ENCODE peak calls at places on chromosome 17, in seven cellular contexts. One of them, this sample, is unnamed.

GRCh38 chr17:2421315-2422147 is 20.7 kb upstream of the MNT start:
- DNase-seq in BJ: no peak
- DNase-seq in HFF-Myc: no peak
- DNase-seq in transverse colon: no peak
- DNase-seq in CD4-positive, alpha-beta T cell: no peak
- DNase-seq in sigmoid colon: no peak
- DNase-seq in RWPE1: no peak
- DNase-seq in this sample: no peak

GRCh38 chr17:491086-492014 is 138.7 kb upstream of the RPH3AL start:
- DNase-seq in transverse colon: peak
- DNase-seq in RWPE1: no peak
- DNase-seq in sigmoid colon: peak
- DNase-seq in CD4-positive, alpha-beta T cell: no peak
- DNase-seq in BJ: no peak
- DNase-seq in HFF-Myc: no peak
- DNase-seq in this sample: peak

GRCh38 chr17:28317965-28318758 is 838 bp upstream of the TMEM97 start:
- DNase-seq in BJ: no peak
- DNase-seq in RWPE1: no peak
- DNase-seq in sigmoid colon: no peak
- DNase-seq in HFF-Myc: no peak
- DNase-seq in CD4-positive, alpha-beta T cell: no peak
- DNase-seq in transverse colon: no peak
- DNase-seq in this sample: no peak

GRCh38 chr17:56203430-56203829 is 50.2 kb downstream of the ANKFN1 start:
- DNase-seq in HFF-Myc: no peak
- DNase-seq in sigmoid colon: no peak
- DNase-seq in RWPE1: peak
- DNase-seq in BJ: no peak
- DNase-seq in CD4-positive, alpha-beta T cell: no peak
- DNase-seq in transverse colon: no peak
- DNase-seq in this sample: no peak

GRCh38 chr17:33291248-33292183 is 1.6 kb downstream of the ASIC2 start:
- DNase-seq in transverse colon: peak
- DNase-seq in CD4-positive, alpha-beta T cell: no peak
- DNase-seq in RWPE1: peak
- DNase-seq in HFF-Myc: no peak
- DNase-seq in BJ: no peak
- DNase-seq in sigmoid colon: no peak
- DNase-seq in this sample: peak

GRCh38 chr17:78484300-78485159 is 92.7 kb downstream of the DNAH17 start:
- DNase-seq in transverse colon: peak
- DNase-seq in sigmoid colon: no peak
- DNase-seq in BJ: no peak
- DNase-seq in RWPE1: peak
- DNase-seq in HFF-Myc: no peak
- DNase-seq in CD4-positive, alpha-beta T cell: peak
- DNase-seq in this sample: peak

GRCh38 chr17:45410144-45411091 is 22.3 kb downstream of the ARHGAP27 start:
- DNase-seq in BJ: no peak
- DNase-seq in sigmoid colon: no peak
- DNase-seq in RWPE1: no peak
- DNase-seq in HFF-Myc: no peak
- DNase-seq in transverse colon: peak
- DNase-seq in CD4-positive, alpha-beta T cell: peak
- DNase-seq in this sample: peak

GRCh38 chr17:83109793-83110645 is 30.6 kb downstream of the METRNL start:
- DNase-seq in sigmoid colon: peak
- DNase-seq in CD4-positive, alpha-beta T cell: no peak
- DNase-seq in BJ: peak
- DNase-seq in RWPE1: peak
- DNase-seq in transverse colon: peak
- DNase-seq in HFF-Myc: peak
- DNase-seq in this sample: no peak

GRCh38 chr17:75980188-75981018 is 1.4 kb downstream of the TEN1 start:
- DNase-seq in CD4-positive, alpha-beta T cell: no peak
- DNase-seq in HFF-Myc: no peak
- DNase-seq in BJ: no peak
- DNase-seq in transverse colon: no peak
- DNase-seq in sigmoid colon: peak
- DNase-seq in RWPE1: no peak
- DNase-seq in this sample: no peak

GRCh38 chr17:17325228-17325627 is 22.1 kb downstream of the NT5M start:
- DNase-seq in HFF-Myc: no peak
- DNase-seq in sigmoid colon: no peak
- DNase-seq in RWPE1: no peak
- DNase-seq in transverse colon: no peak
- DNase-seq in CD4-positive, alpha-beta T cell: no peak
- DNase-seq in BJ: no peak
- DNase-seq in this sample: peak

GRCh38 chr17:74514632-74515035 is 16.6 kb downstream of the CD300LB start:
- DNase-seq in BJ: no peak
- DNase-seq in sigmoid colon: peak
- DNase-seq in transverse colon: no peak
- DNase-seq in CD4-positive, alpha-beta T cell: no peak
- DNase-seq in HFF-Myc: no peak
- DNase-seq in RWPE1: peak
- DNase-seq in this sample: peak

GRCh38 chr17:19762515-19762961 is 14.4 kb upstream of the ALDH3A1 start:
- DNase-seq in RWPE1: peak
- DNase-seq in HFF-Myc: peak
- DNase-seq in CD4-positive, alpha-beta T cell: peak
- DNase-seq in transverse colon: peak
- DNase-seq in BJ: no peak
- DNase-seq in sigmoid colon: peak
- DNase-seq in this sample: peak

GRCh38 chr17:11935734-11936406 is 61.4 kb downstream of the ZNF18 start:
- DNase-seq in BJ: no peak
- DNase-seq in HFF-Myc: no peak
- DNase-seq in transverse colon: peak
- DNase-seq in RWPE1: peak
- DNase-seq in sigmoid colon: no peak
- DNase-seq in CD4-positive, alpha-beta T cell: no peak
- DNase-seq in this sample: no peak

GRCh38 chr17:1645207-1646171 is at the start of gene SCARF1:
- DNase-seq in RWPE1: no peak
- DNase-seq in BJ: no peak
- DNase-seq in HFF-Myc: no peak
- DNase-seq in CD4-positive, alpha-beta T cell: no peak
- DNase-seq in sigmoid colon: peak
- DNase-seq in transverse colon: no peak
- DNase-seq in this sample: no peak

GRCh38 chr17:77266891-77267341 is 126.1 kb downstream of the SEC14L1 start:
- DNase-seq in HFF-Myc: no peak
- DNase-seq in sigmoid colon: no peak
- DNase-seq in RWPE1: no peak
- DNase-seq in transverse colon: no peak
- DNase-seq in BJ: no peak
- DNase-seq in CD4-positive, alpha-beta T cell: no peak
- DNase-seq in this sample: no peak

GRCh38 chr17:43952724-43953666 is 745 bp downstream of the PYY start:
- DNase-seq in sigmoid colon: no peak
- DNase-seq in BJ: no peak
- DNase-seq in transverse colon: no peak
- DNase-seq in RWPE1: no peak
- DNase-seq in CD4-positive, alpha-beta T cell: no peak
- DNase-seq in HFF-Myc: no peak
- DNase-seq in this sample: no peak

DNA sequence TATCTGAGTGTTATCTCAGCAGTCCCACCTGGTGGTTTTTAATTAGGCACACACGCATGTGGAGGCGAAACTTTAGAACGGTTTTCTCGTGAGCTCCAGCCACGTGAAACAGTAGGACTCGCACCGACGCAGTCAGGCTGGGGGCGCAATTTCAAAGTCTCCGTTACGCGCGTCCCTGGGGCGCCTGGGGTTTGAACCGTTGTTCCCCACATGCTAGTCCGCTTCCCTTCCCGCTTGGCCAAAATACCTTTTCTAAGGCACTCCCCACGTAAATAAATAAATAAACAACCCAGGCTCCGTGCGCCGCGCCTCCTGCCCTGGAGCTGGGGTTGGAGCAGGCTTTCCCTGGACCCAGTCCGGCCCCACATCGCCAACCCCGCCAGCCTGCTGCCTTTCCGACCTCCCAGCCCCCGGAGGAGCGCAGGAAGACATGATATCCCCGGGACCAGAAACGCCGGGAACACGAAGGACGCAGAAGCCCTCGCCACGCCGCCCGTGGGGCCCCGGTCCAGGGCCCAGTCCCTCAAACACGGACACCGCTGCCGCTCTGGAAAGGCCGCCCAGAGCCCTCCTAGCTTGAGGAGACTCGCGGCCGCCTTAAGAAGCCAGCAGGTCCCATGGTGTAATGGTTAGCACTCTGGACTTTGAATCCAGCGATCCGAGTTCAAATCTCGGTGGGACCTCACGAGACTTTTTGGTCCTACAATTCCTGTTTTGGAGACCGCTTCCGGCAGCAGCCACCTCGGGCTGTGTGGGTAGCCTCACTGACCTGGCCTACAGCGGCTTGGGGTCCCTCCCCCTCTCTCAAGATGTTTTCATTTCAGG is 18.2 kb downstream of the GNGT2 start:
- DNase-seq in BJ: peak
- DNase-seq in sigmoid colon: peak
- DNase-seq in transverse colon: peak
- DNase-seq in HFF-Myc: peak
- DNase-seq in CD4-positive, alpha-beta T cell: peak
- DNase-seq in RWPE1: peak
- DNase-seq in this sample: peak
- TF ChIP-seq CTCF in BJ: peak
- TF ChIP-seq CTCF in sigmoid colon: no peak
- TF ChIP-seq CTCF in transverse colon: no peak
- TF ChIP-seq CTCF in HFF-Myc: peak
- TF ChIP-seq CTCF in CD4-positive, alpha-beta T cell: peak
- TF ChIP-seq CTCF in RWPE1: peak
- TF ChIP-seq CTCF in this sample: peak

GRCh38 chr17:71118039-71118438 is 948.7 kb downstream of the KCNJ2 start:
- DNase-seq in BJ: no peak
- DNase-seq in HFF-Myc: no peak
- DNase-seq in RWPE1: peak
- DNase-seq in sigmoid colon: no peak
- DNase-seq in CD4-positive, alpha-beta T cell: no peak
- DNase-seq in transverse colon: no peak
- DNase-seq in this sample: no peak
- TF ChIP-seq CTCF in BJ: no peak
- TF ChIP-seq CTCF in HFF-Myc: peak
- TF ChIP-seq CTCF in RWPE1: peak
- TF ChIP-seq CTCF in sigmoid colon: peak
- TF ChIP-seq CTCF in CD4-positive, alpha-beta T cell: no peak
- TF ChIP-seq CTCF in transverse colon: peak
- TF ChIP-seq CTCF in this sample: no peak

DNA sequence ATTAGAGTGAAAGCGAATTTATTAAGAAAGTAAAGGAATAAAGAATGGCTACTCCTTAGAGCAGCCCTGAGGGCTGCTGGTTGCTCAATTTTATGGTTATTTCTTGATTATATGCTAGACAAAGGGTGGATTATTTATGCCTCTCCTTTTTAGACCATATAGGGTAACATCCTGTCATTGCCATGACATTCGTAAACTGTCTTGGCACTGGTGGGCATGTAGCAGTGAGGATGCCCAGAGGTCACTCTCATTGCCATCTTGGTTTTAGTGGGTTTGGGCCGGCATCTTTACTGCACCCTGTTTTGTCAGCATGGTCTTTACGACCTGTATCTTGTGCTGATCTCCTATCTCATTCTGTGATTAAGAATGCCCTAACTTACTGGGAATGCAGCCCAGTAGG is 58.2 kb downstream of the TANC2 start:
- DNase-seq in RWPE1: no peak
- DNase-seq in transverse colon: no peak
- DNase-seq in sigmoid colon: no peak
- DNase-seq in CD4-positive, alpha-beta T cell: no peak
- DNase-seq in HFF-Myc: no peak
- DNase-seq in BJ: no peak
- DNase-seq in this sample: no peak
- TF ChIP-seq CTCF in RWPE1: no peak
- TF ChIP-seq CTCF in transverse colon: no peak
- TF ChIP-seq CTCF in sigmoid colon: no peak
- TF ChIP-seq CTCF in CD4-positive, alpha-beta T cell: no peak
- TF ChIP-seq CTCF in HFF-Myc: no peak
- TF ChIP-seq CTCF in BJ: no peak
- TF ChIP-seq CTCF in this sample: no peak

GRCh38 chr17:40063034-40063765 is 435 bp downstream of the THRA start:
- DNase-seq in transverse colon: peak
- DNase-seq in HFF-Myc: no peak
- DNase-seq in sigmoid colon: peak
- DNase-seq in CD4-positive, alpha-beta T cell: no peak
- DNase-seq in RWPE1: no peak
- DNase-seq in BJ: no peak
- DNase-seq in this sample: peak
- TF ChIP-seq CTCF in transverse colon: no peak
- TF ChIP-seq CTCF in HFF-Myc: no peak
- TF ChIP-seq CTCF in sigmoid colon: no peak
- TF ChIP-seq CTCF in CD4-positive, alpha-beta T cell: no peak
- TF ChIP-seq CTCF in RWPE1: no peak
- TF ChIP-seq CTCF in BJ: no peak
- TF ChIP-seq CTCF in this sample: no peak

DNA sequence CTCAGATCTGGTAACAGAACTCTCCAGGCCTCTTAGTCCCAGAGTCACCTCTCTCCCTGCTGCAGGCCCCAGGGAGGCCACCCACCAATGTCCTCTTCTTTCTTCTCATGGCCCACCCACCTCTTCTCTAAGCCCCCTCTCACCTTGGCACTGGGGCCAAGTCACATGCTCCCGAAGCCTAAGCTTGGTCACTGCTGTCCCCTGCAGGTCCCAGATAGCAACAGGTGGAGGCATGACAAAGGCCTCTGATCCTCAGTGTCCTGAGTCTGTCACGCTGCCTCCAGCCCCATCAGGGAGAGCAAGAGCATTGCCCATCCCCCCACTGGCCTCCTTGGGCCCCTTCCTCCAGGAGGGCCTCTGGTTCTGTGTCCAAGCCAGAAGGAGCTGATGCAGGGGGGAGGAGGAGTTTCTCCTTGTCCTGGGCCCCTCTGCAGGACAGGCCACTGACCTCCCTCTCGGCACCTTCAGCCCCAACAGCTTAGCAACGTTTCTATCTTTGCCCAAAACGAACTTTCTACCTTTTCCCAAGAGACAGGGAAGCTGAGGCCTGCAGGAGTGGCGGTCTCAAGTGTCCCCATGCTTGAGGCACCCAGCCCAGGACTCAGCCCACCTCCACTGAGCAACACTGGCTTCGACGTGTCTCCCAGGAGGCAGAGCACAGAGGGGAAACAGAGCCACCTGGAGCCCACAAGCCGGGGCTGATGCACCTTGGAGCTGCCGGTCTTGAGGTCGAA is 8.6 kb downstream of the P2RX1 start:
- DNase-seq in CD4-positive, alpha-beta T cell: no peak
- DNase-seq in RWPE1: no peak
- DNase-seq in BJ: no peak
- DNase-seq in transverse colon: no peak
- DNase-seq in HFF-Myc: no peak
- DNase-seq in sigmoid colon: no peak
- DNase-seq in this sample: no peak
- TF ChIP-seq CTCF in CD4-positive, alpha-beta T cell: no peak
- TF ChIP-seq CTCF in RWPE1: no peak
- TF ChIP-seq CTCF in BJ: peak
- TF ChIP-seq CTCF in transverse colon: peak
- TF ChIP-seq CTCF in HFF-Myc: peak
- TF ChIP-seq CTCF in sigmoid colon: no peak
- TF ChIP-seq CTCF in this sample: peak

This sample was measured in GM13977.